ENCODE peak calls at places on chromosomes 12 and 14, in seven cellular contexts. One of them, this sample, is unnamed.

GRCh38 chr12:121737421-121737820 is 24.9 kb downstream of the TMEM120B start:
- DNase-seq in transverse colon: no peak
- DNase-seq in CD8-positive, alpha-beta T cell: no peak
- DNase-seq in WERI-Rb-1: no peak
- DNase-seq in HCT116: no peak
- DNase-seq in lung: no peak
- DNase-seq in fibroblast of pulmonary artery: no peak
- DNase-seq in this sample: no peak

GRCh38 chr14:73250317-73250713 is 13.0 kb downstream of the PAPLN start:
- DNase-seq in transverse colon: no peak
- DNase-seq in CD8-positive, alpha-beta T cell: no peak
- DNase-seq in WERI-Rb-1: no peak
- DNase-seq in HCT116: no peak
- DNase-seq in lung: no peak
- DNase-seq in fibroblast of pulmonary artery: no peak
- DNase-seq in this sample: no peak

GRCh38 chr12:8996682-8997405 is 7.5 kb downstream of the KLRG1 start:
- DNase-seq in transverse colon: no peak
- DNase-seq in CD8-positive, alpha-beta T cell: no peak
- DNase-seq in WERI-Rb-1: no peak
- DNase-seq in HCT116: no peak
- DNase-seq in lung: no peak
- DNase-seq in fibroblast of pulmonary artery: peak; percentile 3
- DNase-seq in this sample: peak; percentile 27

GRCh38 chr12:108712925-108713203 is 18.5 kb downstream of the CORO1C start:
- DNase-seq in transverse colon: no peak
- DNase-seq in CD8-positive, alpha-beta T cell: no peak
- DNase-seq in WERI-Rb-1: no peak
- DNase-seq in HCT116: no peak
- DNase-seq in lung: no peak
- DNase-seq in fibroblast of pulmonary artery: no peak
- DNase-seq in this sample: no peak

GRCh38 chr12:6383572-6384498 is at the start of gene LTBR:
- DNase-seq in transverse colon: peak; percentile 96
- DNase-seq in CD8-positive, alpha-beta T cell: no peak
- DNase-seq in WERI-Rb-1: no peak
- DNase-seq in HCT116: no peak
- DNase-seq in lung: peak; percentile 96
- DNase-seq in fibroblast of pulmonary artery: peak; percentile 96
- DNase-seq in this sample: peak; percentile 94

GRCh38 chr14:84254205-84254788 is 1275.6 kb upstream of the FLRT2 start:
- DNase-seq in transverse colon: no peak
- DNase-seq in CD8-positive, alpha-beta T cell: no peak
- DNase-seq in WERI-Rb-1: no peak
- DNase-seq in HCT116: no peak
- DNase-seq in lung: no peak
- DNase-seq in fibroblast of pulmonary artery: peak; percentile 73
- DNase-seq in this sample: peak; percentile 50

GRCh38 chr12:50186667-50187066 is 19.5 kb upstream of the CERS5 start:
- DNase-seq in transverse colon: no peak
- DNase-seq in CD8-positive, alpha-beta T cell: no peak
- DNase-seq in WERI-Rb-1: no peak
- DNase-seq in HCT116: no peak
- DNase-seq in lung: no peak
- DNase-seq in fibroblast of pulmonary artery: no peak
- DNase-seq in this sample: peak; percentile 64

GRCh38 chr14:68349900-68350323 is 443.0 kb downstream of the ZFP36L1 start:
- DNase-seq in transverse colon: no peak
- DNase-seq in CD8-positive, alpha-beta T cell: no peak
- DNase-seq in WERI-Rb-1: no peak
- DNase-seq in HCT116: no peak
- DNase-seq in lung: no peak
- DNase-seq in fibroblast of pulmonary artery: peak; percentile 36
- DNase-seq in this sample: peak; percentile 75

GRCh38 chr14:99505089-99505488 is 23.9 kb downstream of the CCNK start:
- DNase-seq in transverse colon: no peak
- DNase-seq in CD8-positive, alpha-beta T cell: no peak
- DNase-seq in WERI-Rb-1: no peak
- DNase-seq in HCT116: no peak
- DNase-seq in lung: no peak
- DNase-seq in fibroblast of pulmonary artery: no peak
- DNase-seq in this sample: no peak

GRCh38 chr12:5184159-5184558 is 140.5 kb downstream of the KCNA5 start:
- DNase-seq in transverse colon: no peak
- DNase-seq in CD8-positive, alpha-beta T cell: no peak
- DNase-seq in WERI-Rb-1: no peak
- DNase-seq in HCT116: no peak
- DNase-seq in lung: no peak
- DNase-seq in fibroblast of pulmonary artery: no peak
- DNase-seq in this sample: no peak
- TF ChIP-seq CTCF in transverse colon: no peak
- TF ChIP-seq CTCF in CD8-positive, alpha-beta T cell: no peak
- TF ChIP-seq CTCF in WERI-Rb-1: peak; percentile 17
- TF ChIP-seq CTCF in HCT116: no peak
- TF ChIP-seq CTCF in lung: no peak
- TF ChIP-seq CTCF in fibroblast of pulmonary artery: no peak
- TF ChIP-seq CTCF in this sample: no peak

GRCh38 chr14:75461755-75462349 is 34.0 kb downstream of the JDP2 start:
- DNase-seq in transverse colon: no peak
- DNase-seq in CD8-positive, alpha-beta T cell: no peak
- DNase-seq in WERI-Rb-1: no peak
- DNase-seq in HCT116: no peak
- DNase-seq in lung: no peak
- DNase-seq in fibroblast of pulmonary artery: no peak
- DNase-seq in this sample: no peak
- H3K4me3 ChIP-seq in transverse colon: no peak overlapping the region
- H3K4me3 ChIP-seq in CD8-positive, alpha-beta T cell: no peak overlapping the region
- H3K4me3 ChIP-seq in WERI-Rb-1: no peak overlapping the region
- H3K4me3 ChIP-seq in HCT116: no peak overlapping the region
- H3K4me3 ChIP-seq in lung: no peak overlapping the region
- H3K4me3 ChIP-seq in fibroblast of pulmonary artery: no peak overlapping the region
- H3K4me3 ChIP-seq in this sample: no peak overlapping the region

GRCh38 chr12:39077226-39077625 is 171.8 kb upstream of the CPNE8 start:
- DNase-seq in transverse colon: no peak
- DNase-seq in CD8-positive, alpha-beta T cell: no peak
- DNase-seq in WERI-Rb-1: no peak
- DNase-seq in HCT116: no peak
- DNase-seq in lung: no peak
- DNase-seq in fibroblast of pulmonary artery: no peak
- DNase-seq in this sample: no peak
- TF ChIP-seq CTCF in transverse colon: no peak
- TF ChIP-seq CTCF in CD8-positive, alpha-beta T cell: no peak
- TF ChIP-seq CTCF in WERI-Rb-1: no peak
- TF ChIP-seq CTCF in HCT116: no peak
- TF ChIP-seq CTCF in lung: no peak
- TF ChIP-seq CTCF in fibroblast of pulmonary artery: no peak
- TF ChIP-seq CTCF in this sample: no peak

GRCh38 chr12:110545812-110546211 is 37.3 kb downstream of the PPTC7 start:
- DNase-seq in transverse colon: no peak
- DNase-seq in CD8-positive, alpha-beta T cell: no peak
- DNase-seq in WERI-Rb-1: no peak
- DNase-seq in HCT116: no peak
- DNase-seq in lung: no peak
- DNase-seq in fibroblast of pulmonary artery: no peak
- DNase-seq in this sample: peak; percentile 37
- H3K4me3 ChIP-seq in transverse colon: no peak overlapping the region
- H3K4me3 ChIP-seq in CD8-positive, alpha-beta T cell: no peak overlapping the region
- H3K4me3 ChIP-seq in WERI-Rb-1: no peak overlapping the region
- H3K4me3 ChIP-seq in HCT116: no peak overlapping the region
- H3K4me3 ChIP-seq in lung: no peak overlapping the region
- H3K4me3 ChIP-seq in fibroblast of pulmonary artery: no peak overlapping the region
- H3K4me3 ChIP-seq in this sample: no peak overlapping the region